ENCODE peak calls at places on chromosomes 2 and 18, in six cellular contexts. Q is NB4, F is heart left ventricle, G is left ventricle myocardium inferior, C is neural progenitor cell, Z is fibroblast of lung. N is an unnamed sample.

GRCh38 chr18:76688724-76689472 is 133.5 kb upstream of the ZNF236 start:
- DNase-seq in Q (no peak), F (no peak), G (no peak), C (no peak), Z (no peak), N (no peak)

GRCh38 chr2:206275274-206276160 is 1.1 kb downstream of the ZDBF2 start:
- DNase-seq in Q (peak), F (no peak), G (no peak), C (peak), Z (peak), N (peak)

GRCh38 chr2:174835797-174836255 is 71.6 kb upstream of the CHRNA1 start:
- DNase-seq in Q (peak), F (no peak), G (no peak), C (peak), Z (peak), N (peak)

GRCh38 chr18:62790836-62791772 is 75.8 kb downstream of the PHLPP1 start:
- DNase-seq in Q (no peak), F (no peak), G (no peak), C (no peak), Z (peak), N (no peak)

GRCh38 chr2:128178650-128179460 is 87.9 kb downstream of the UGGT1 start:
- DNase-seq in Q (peak), F (no peak), G (peak), C (peak), Z (peak), N (peak)

GRCh38 chr2:159226608-159227007 is 59.9 kb downstream of the WDSUB1 start:
- DNase-seq in Q (peak), F (no peak), G (no peak), C (no peak), Z (no peak), N (no peak)

GRCh38 chr2:95296036-95296435 is 1.1 kb upstream of the KCNIP3 start:
- DNase-seq in Q (no peak), F (no peak), G (no peak), C (peak), Z (no peak), N (no peak)

GRCh38 chr2:226691265-226691664 is 108.4 kb downstream of the IRS1 start:
- DNase-seq in Q (no peak), F (no peak), G (no peak), C (no peak), Z (peak), N (no peak)

GRCh38 chr2:136327162-136327852 is 209.4 kb upstream of the CXCR4 start:
- DNase-seq in Q (peak), F (no peak), G (no peak), C (no peak), Z (peak), N (peak)

GRCh38 chr2:37875332-37875976 is 49.6 kb upstream of the RMDN2 start:
- DNase-seq in Q (no peak), F (no peak), G (no peak), C (peak), Z (no peak), N (no peak)

GRCh38 chr2:132593171-132593570 is 76.8 kb downstream of the LYPD1 start:
- DNase-seq in Q (no peak), F (no peak), G (no peak), C (no peak), Z (peak), N (no peak)

GRCh38 chr2:132662742-132663141 is 7.3 kb downstream of the LYPD1 start:
- DNase-seq in Q (no peak), F (no peak), G (no peak), C (no peak), Z (peak), N (no peak)

GRCh38 chr18:711330-711692 is 1.1 kb downstream of the ENOSF1 start:
- DNase-seq in Q (no peak), F (no peak), G (no peak), C (peak), Z (no peak), N (no peak)

GRCh38 chr2:114550895-114551793 is 108.7 kb downstream of the DPP10 start:
- DNase-seq in Q (peak), F (no peak), G (no peak), C (peak), Z (peak), N (peak)

GRCh38 chr2:45260946-45261345 is 251.7 kb upstream of the SIX2 start:
- DNase-seq in Q (no peak), F (no peak), G (no peak), C (no peak), Z (no peak), N (no peak)

GRCh38 chr2:46162329-46162870 is 134.8 kb upstream of the EPAS1 start:
- DNase-seq in Q (peak), F (no peak), G (no peak), C (no peak), Z (no peak), N (no peak)

GRCh38 chr2:163011035-163011434 is 172.5 kb upstream of the KCNH7 start:
- DNase-seq in Q (no peak), F (no peak), G (no peak), C (no peak), Z (no peak), N (no peak)

GRCh38 chr2:54279385-54279784 is 23.4 kb upstream of the TSPYL6 start:
- DNase-seq in Q (no peak), F (no peak), G (no peak), C (no peak), Z (no peak), N (no peak)

GRCh38 chr2:203583696-203584095 is 48.6 kb upstream of the RAPH1 start:
- DNase-seq in Q (no peak), F (no peak), G (no peak), C (no peak), Z (peak), N (peak)

GRCh38 chr18:77069482-77069881 is 63.1 kb downstream of the MBP start:
- DNase-seq in Q (no peak), F (no peak), G (no peak), C (no peak), Z (no peak), N (peak)

DNA sequence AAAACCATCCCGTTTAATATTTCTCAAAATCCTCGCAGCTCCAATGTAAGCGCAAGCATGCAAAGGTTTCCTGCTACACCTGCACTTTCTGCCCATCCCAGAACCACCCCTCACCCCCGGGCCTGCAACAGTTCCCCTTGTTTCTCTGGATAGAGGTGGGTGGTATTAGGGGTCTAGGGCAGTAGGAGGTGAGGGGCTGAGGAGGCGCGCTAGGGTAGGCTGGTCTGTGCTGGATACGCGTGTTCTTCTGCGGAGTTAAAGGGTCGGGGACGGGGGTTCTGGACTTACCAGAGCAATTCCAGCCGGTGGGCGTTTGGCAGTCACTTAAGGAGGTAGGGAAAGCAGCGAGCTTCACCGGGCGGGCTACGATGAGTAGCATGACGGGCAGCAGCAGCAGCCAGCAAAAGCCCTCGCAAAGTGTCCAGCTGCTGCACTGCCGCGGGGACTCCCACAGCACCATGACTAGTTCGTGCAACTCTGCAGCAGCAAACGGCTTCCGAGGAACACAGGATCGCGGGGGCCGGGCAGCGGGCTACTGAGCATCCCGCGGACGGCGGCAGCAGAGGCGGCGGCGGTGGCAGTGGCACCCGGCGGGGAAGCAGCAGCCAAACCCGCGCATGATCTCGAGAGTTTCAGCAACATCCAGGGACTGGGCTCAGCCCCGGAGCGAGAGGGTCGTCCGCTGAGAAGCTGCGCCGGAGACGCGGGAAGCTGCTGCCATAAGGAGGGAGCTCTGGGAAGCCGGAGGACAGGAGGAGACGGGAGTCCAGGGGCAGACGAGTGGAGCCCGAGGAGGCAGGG is 468 bp downstream of the TMEFF2 start:
- DNase-seq in Q (no peak), F (peak), G (peak), C (no peak), Z (peak), N (no peak)
- H3K4me3 ChIP-seq in Q (no peak), F (peak), G (peak), C (peak), Z (peak), N (no peak)

GRCh38 chr18:33757037-33757436 is 179.0 kb downstream of the ASXL3 start:
- DNase-seq in Q (no peak), F (no peak), G (no peak), C (no peak), Z (peak), N (no peak)

GRCh38 chr18:33755918-33756590 is 178.0 kb downstream of the ASXL3 start:
- DNase-seq in Q (peak), F (no peak), G (no peak), C (no peak), Z (peak), N (peak)

DNA sequence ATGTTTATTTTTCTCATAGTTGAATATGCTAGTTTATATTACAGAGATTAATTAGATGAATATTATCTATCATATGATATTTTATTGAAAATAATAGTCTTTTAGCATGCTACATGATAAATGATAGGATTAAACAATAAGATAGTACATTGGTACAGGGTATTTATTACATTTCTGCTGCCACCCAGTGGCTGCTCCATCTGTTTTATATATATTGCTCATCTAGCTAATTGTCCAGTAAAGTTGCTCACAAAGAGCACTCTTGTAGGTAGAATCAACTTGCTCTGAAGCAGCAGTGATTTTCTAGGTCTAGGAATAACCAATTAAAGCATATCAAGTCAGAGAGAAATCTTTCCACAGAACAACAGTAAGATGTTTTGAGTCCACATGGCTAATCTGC is 183.3 kb downstream of the ASXL3 start:
- DNase-seq in Q (peak), F (no peak), G (no peak), C (peak), Z (peak), N (peak)
- TF ChIP-seq CTCF in Q (no peak), F (peak), G (peak), C (peak), Z (peak), N (peak)

GRCh38 chr2:67694464-67694863 is 297.3 kb downstream of the ETAA1 start:
- DNase-seq in Q (no peak), F (no peak), G (no peak), C (no peak), Z (no peak), N (no peak)
- H3K4me3 ChIP-seq in Q (no peak), F (no peak), G (no peak), C (no peak), Z (no peak), N (no peak)

GRCh38 chr18:25433590-25433989 is 81.6 kb upstream of the ZNF521 start:
- DNase-seq in Q (no peak), F (no peak), G (no peak), C (no peak), Z (no peak), N (no peak)

GRCh38 chr18:25434771-25435461 is 83.0 kb upstream of the ZNF521 start:
- DNase-seq in Q (no peak), F (no peak), G (no peak), C (no peak), Z (no peak), N (no peak)

DNA sequence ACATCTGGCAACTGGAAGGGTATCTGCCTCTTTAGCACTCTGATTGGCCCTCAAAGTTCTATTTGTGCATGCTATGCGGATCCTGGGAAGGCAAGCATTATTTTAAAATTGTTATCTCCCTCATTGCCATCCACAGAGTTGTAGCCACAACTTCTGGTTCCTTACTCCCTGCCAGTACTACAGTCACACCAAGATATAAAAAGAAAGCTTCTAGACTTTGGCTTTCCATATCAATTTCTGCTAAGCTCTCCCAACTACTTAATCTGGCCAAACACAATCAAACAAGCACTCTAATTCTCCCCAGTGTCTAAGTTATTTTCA is 83.5 kb upstream of the ZNF521 start:
- DNase-seq in Q (no peak), F (no peak), G (no peak), C (no peak), Z (no peak), N (no peak)
- TF ChIP-seq CTCF in Q (no peak), F (no peak), G (no peak), C (no peak), Z (no peak), N (no peak)

N was measured in GM12865.